ENCODE peak calls at places on chromosomes 2 and 18, in five cellular contexts. One of them, this sample, is unnamed.

GRCh38 chr2:11406492-11407381 is 59.2 kb downstream of the E2F6 start:
- DNase-seq in AG04450: peak
- DNase-seq in B cell: no peak
- DNase-seq in OCI-LY7: no peak
- DNase-seq in upper lobe of right lung: no peak
- DNase-seq in this sample: no peak

GRCh38 chr2:41896186-41896846 is 151.5 kb upstream of the PKDCC start:
- DNase-seq in AG04450: no peak
- DNase-seq in B cell: no peak
- DNase-seq in OCI-LY7: no peak
- DNase-seq in upper lobe of right lung: no peak
- DNase-seq in this sample: no peak

GRCh38 chr2:204545861-204546773 is 842 bp downstream of the PARD3B start:
- DNase-seq in AG04450: no peak
- DNase-seq in B cell: no peak
- DNase-seq in OCI-LY7: no peak
- DNase-seq in upper lobe of right lung: peak
- DNase-seq in this sample: no peak

GRCh38 chr2:179936654-179937053 is 70.4 kb downstream of the CWC22 start:
- DNase-seq in AG04450: no peak
- DNase-seq in B cell: no peak
- DNase-seq in OCI-LY7: peak
- DNase-seq in upper lobe of right lung: no peak
- DNase-seq in this sample: no peak

GRCh38 chr2:127612111-127612822 is 33.7 kb upstream of the GPR17 start:
- DNase-seq in AG04450: no peak
- DNase-seq in B cell: peak
- DNase-seq in OCI-LY7: no peak
- DNase-seq in upper lobe of right lung: no peak
- DNase-seq in this sample: no peak

GRCh38 chr2:75592028-75592427 is 31.3 kb upstream of the EVA1A start:
- DNase-seq in AG04450: no peak
- DNase-seq in B cell: no peak
- DNase-seq in OCI-LY7: no peak
- DNase-seq in upper lobe of right lung: no peak
- DNase-seq in this sample: no peak

GRCh38 chr2:98771264-98771663 is 40.3 kb upstream of the MGAT4A start:
- DNase-seq in AG04450: no peak
- DNase-seq in B cell: no peak
- DNase-seq in OCI-LY7: no peak
- DNase-seq in upper lobe of right lung: no peak
- DNase-seq in this sample: no peak

GRCh38 chr2:199804831-199805230 is 46.2 kb downstream of the FTCDNL1 start:
- DNase-seq in AG04450: no peak
- DNase-seq in B cell: no peak
- DNase-seq in OCI-LY7: no peak
- DNase-seq in upper lobe of right lung: no peak
- DNase-seq in this sample: no peak

GRCh38 chr2:217858519-217859466 is 144.0 kb downstream of the TNS1 start:
- DNase-seq in AG04450: peak
- DNase-seq in B cell: no peak
- DNase-seq in OCI-LY7: no peak
- DNase-seq in upper lobe of right lung: no peak
- DNase-seq in this sample: no peak

GRCh38 chr2:168216351-168217005 is 30.9 kb downstream of the STK39 start:
- DNase-seq in AG04450: no peak
- DNase-seq in B cell: no peak
- DNase-seq in OCI-LY7: no peak
- DNase-seq in upper lobe of right lung: no peak
- DNase-seq in this sample: no peak

GRCh38 chr2:133522204-133522603 is 46.1 kb downstream of the NCKAP5 start:
- DNase-seq in AG04450: no peak
- DNase-seq in B cell: no peak
- DNase-seq in OCI-LY7: no peak
- DNase-seq in upper lobe of right lung: no peak
- DNase-seq in this sample: no peak

GRCh38 chr2:171225302-171225980 is 64.7 kb upstream of the TLK1 start:
- DNase-seq in AG04450: peak
- DNase-seq in B cell: no peak
- DNase-seq in OCI-LY7: no peak
- DNase-seq in upper lobe of right lung: no peak
- DNase-seq in this sample: no peak

GRCh38 chr2:200797242-200797770 is 14.4 kb upstream of the BZW1 start:
- DNase-seq in AG04450: no peak
- DNase-seq in B cell: no peak
- DNase-seq in OCI-LY7: no peak
- DNase-seq in upper lobe of right lung: no peak
- DNase-seq in this sample: no peak

GRCh38 chr2:120892967-120893667 is 157.4 kb downstream of the GLI2 start:
- DNase-seq in AG04450: peak
- DNase-seq in B cell: no peak
- DNase-seq in OCI-LY7: no peak
- DNase-seq in upper lobe of right lung: no peak
- DNase-seq in this sample: no peak

GRCh38 chr2:42238644-42239288 is 69.6 kb downstream of the EML4 start:
- DNase-seq in AG04450: no peak
- DNase-seq in B cell: no peak
- DNase-seq in OCI-LY7: peak
- DNase-seq in upper lobe of right lung: no peak
- DNase-seq in this sample: no peak

GRCh38 chr2:240796543-240797499 is 23.2 kb downstream of the KIF1A start:
- DNase-seq in AG04450: no peak
- DNase-seq in B cell: no peak
- DNase-seq in OCI-LY7: no peak
- DNase-seq in upper lobe of right lung: peak
- DNase-seq in this sample: no peak

GRCh38 chr2:202007015-202008011 is 26.3 kb upstream of the FZD7 start:
- DNase-seq in AG04450: no peak
- DNase-seq in B cell: no peak
- DNase-seq in OCI-LY7: no peak
- DNase-seq in upper lobe of right lung: no peak
- DNase-seq in this sample: no peak
- TF ChIP-seq CTCF in AG04450: peak
- TF ChIP-seq CTCF in B cell: no peak
- TF ChIP-seq CTCF in OCI-LY7: no peak
- TF ChIP-seq CTCF in upper lobe of right lung: no peak
- TF ChIP-seq CTCF in this sample: no peak

GRCh38 chr2:187993516-187993915 is 298.2 kb upstream of the GULP1 start:
- DNase-seq in AG04450: no peak
- DNase-seq in B cell: no peak
- DNase-seq in OCI-LY7: no peak
- DNase-seq in upper lobe of right lung: no peak
- DNase-seq in this sample: no peak
- TF ChIP-seq CTCF in AG04450: no peak
- TF ChIP-seq CTCF in B cell: no peak
- TF ChIP-seq CTCF in OCI-LY7: no peak
- TF ChIP-seq CTCF in upper lobe of right lung: no peak
- TF ChIP-seq CTCF in this sample: no peak

DNA sequence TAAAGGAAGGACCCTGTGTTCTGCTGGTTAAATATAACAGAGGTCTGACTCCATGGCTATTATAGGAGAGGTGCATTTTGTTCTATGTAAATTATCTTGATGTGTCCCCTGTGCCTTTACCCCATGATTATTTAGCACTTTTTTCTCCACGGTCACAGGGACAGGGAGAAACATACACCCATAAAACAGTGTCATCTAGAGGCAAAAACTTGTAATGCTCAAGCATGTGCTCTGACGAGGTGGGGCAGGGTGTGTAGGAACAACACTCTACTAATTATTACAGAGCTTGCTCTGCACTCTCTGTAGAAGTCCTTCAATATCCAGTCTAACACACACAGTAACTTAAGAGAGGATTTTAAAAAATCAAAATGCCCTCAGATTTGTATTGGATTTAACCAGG is 187.9 kb downstream of the NEDD4L start:
- DNase-seq in AG04450: no peak
- DNase-seq in B cell: no peak
- DNase-seq in OCI-LY7: no peak
- DNase-seq in upper lobe of right lung: no peak
- DNase-seq in this sample: no peak
- TF ChIP-seq CTCF in AG04450: peak
- TF ChIP-seq CTCF in B cell: no peak
- TF ChIP-seq CTCF in OCI-LY7: peak
- TF ChIP-seq CTCF in upper lobe of right lung: peak
- TF ChIP-seq CTCF in this sample: no peak

GRCh38 chr2:191299866-191300265 is 54.7 kb downstream of the MYO1B start:
- DNase-seq in AG04450: no peak
- DNase-seq in B cell: no peak
- DNase-seq in OCI-LY7: no peak
- DNase-seq in upper lobe of right lung: no peak
- DNase-seq in this sample: no peak

GRCh38 chr2:191298306-191298705 is 53.1 kb downstream of the MYO1B start:
- DNase-seq in AG04450: no peak
- DNase-seq in B cell: no peak
- DNase-seq in OCI-LY7: no peak
- DNase-seq in upper lobe of right lung: no peak
- DNase-seq in this sample: no peak

GRCh38 chr2:191297031-191297430 is 51.8 kb downstream of the MYO1B start:
- DNase-seq in AG04450: no peak
- DNase-seq in B cell: no peak
- DNase-seq in OCI-LY7: no peak
- DNase-seq in upper lobe of right lung: no peak
- DNase-seq in this sample: no peak

GRCh38 chr2:191296083-191297006 is 51.1 kb downstream of the MYO1B start:
- DNase-seq in AG04450: no peak
- DNase-seq in B cell: no peak
- DNase-seq in OCI-LY7: no peak
- DNase-seq in upper lobe of right lung: no peak
- DNase-seq in this sample: no peak

GRCh38 chr2:191299009-191299408 is 53.8 kb downstream of the MYO1B start:
- DNase-seq in AG04450: no peak
- DNase-seq in B cell: no peak
- DNase-seq in OCI-LY7: no peak
- DNase-seq in upper lobe of right lung: no peak
- DNase-seq in this sample: no peak
- TF ChIP-seq CTCF in AG04450: peak
- TF ChIP-seq CTCF in B cell: no peak
- TF ChIP-seq CTCF in OCI-LY7: no peak
- TF ChIP-seq CTCF in upper lobe of right lung: peak
- TF ChIP-seq CTCF in this sample: no peak

GRCh38 chr2:64543006-64543697 is 19.0 kb downstream of the AFTPH start:
- DNase-seq in AG04450: no peak
- DNase-seq in B cell: no peak
- DNase-seq in OCI-LY7: no peak
- DNase-seq in upper lobe of right lung: no peak
- DNase-seq in this sample: no peak
- TF ChIP-seq CTCF in AG04450: no peak
- TF ChIP-seq CTCF in B cell: no peak
- TF ChIP-seq CTCF in OCI-LY7: no peak
- TF ChIP-seq CTCF in upper lobe of right lung: no peak
- TF ChIP-seq CTCF in this sample: no peak

GRCh38 chr18:37582306-37582705 is 16.7 kb upstream of the CELF4 start:
- DNase-seq in AG04450: no peak
- DNase-seq in B cell: no peak
- DNase-seq in OCI-LY7: no peak
- DNase-seq in upper lobe of right lung: no peak
- DNase-seq in this sample: no peak

GRCh38 chr18:37578182-37578678 is 12.6 kb upstream of the CELF4 start:
- DNase-seq in AG04450: no peak
- DNase-seq in B cell: no peak
- DNase-seq in OCI-LY7: no peak
- DNase-seq in upper lobe of right lung: no peak
- DNase-seq in this sample: no peak

GRCh38 chr18:37575646-37576045 is 10.0 kb upstream of the CELF4 start:
- DNase-seq in AG04450: no peak
- DNase-seq in B cell: no peak
- DNase-seq in OCI-LY7: no peak
- DNase-seq in upper lobe of right lung: peak
- DNase-seq in this sample: no peak

GRCh38 chr18:37577051-37577611 is 11.5 kb upstream of the CELF4 start:
- DNase-seq in AG04450: no peak
- DNase-seq in B cell: no peak
- DNase-seq in OCI-LY7: no peak
- DNase-seq in upper lobe of right lung: no peak
- DNase-seq in this sample: no peak

GRCh38 chr18:37578886-37579513 is 13.4 kb upstream of the CELF4 start:
- DNase-seq in AG04450: no peak
- DNase-seq in B cell: no peak
- DNase-seq in OCI-LY7: peak
- DNase-seq in upper lobe of right lung: no peak
- DNase-seq in this sample: no peak
- TF ChIP-seq CTCF in AG04450: peak
- TF ChIP-seq CTCF in B cell: no peak
- TF ChIP-seq CTCF in OCI-LY7: peak
- TF ChIP-seq CTCF in upper lobe of right lung: peak
- TF ChIP-seq CTCF in this sample: no peak

GRCh38 chr2:122519806-122520205 is 764.4 kb downstream of the TSN start:
- DNase-seq in AG04450: no peak
- DNase-seq in B cell: no peak
- DNase-seq in OCI-LY7: no peak
- DNase-seq in upper lobe of right lung: no peak
- DNase-seq in this sample: no peak

GRCh38 chr2:122515731-122516130 is 760.3 kb downstream of the TSN start:
- DNase-seq in AG04450: no peak
- DNase-seq in B cell: no peak
- DNase-seq in OCI-LY7: no peak
- DNase-seq in upper lobe of right lung: no peak
- DNase-seq in this sample: no peak

GRCh38 chr2:122516775-122517174 is 761.3 kb downstream of the TSN start:
- DNase-seq in AG04450: no peak
- DNase-seq in B cell: no peak
- DNase-seq in OCI-LY7: no peak
- DNase-seq in upper lobe of right lung: no peak
- DNase-seq in this sample: no peak

GRCh38 chr2:122520212-122520611 is 764.8 kb downstream of the TSN start:
- DNase-seq in AG04450: no peak
- DNase-seq in B cell: no peak
- DNase-seq in OCI-LY7: no peak
- DNase-seq in upper lobe of right lung: no peak
- DNase-seq in this sample: no peak

GRCh38 chr2:122519366-122519765 is 763.9 kb downstream of the TSN start:
- DNase-seq in AG04450: no peak
- DNase-seq in B cell: no peak
- DNase-seq in OCI-LY7: peak
- DNase-seq in upper lobe of right lung: no peak
- DNase-seq in this sample: no peak
- TF ChIP-seq CTCF in AG04450: no peak
- TF ChIP-seq CTCF in B cell: no peak
- TF ChIP-seq CTCF in OCI-LY7: peak
- TF ChIP-seq CTCF in upper lobe of right lung: peak
- TF ChIP-seq CTCF in this sample: no peak

DNA sequence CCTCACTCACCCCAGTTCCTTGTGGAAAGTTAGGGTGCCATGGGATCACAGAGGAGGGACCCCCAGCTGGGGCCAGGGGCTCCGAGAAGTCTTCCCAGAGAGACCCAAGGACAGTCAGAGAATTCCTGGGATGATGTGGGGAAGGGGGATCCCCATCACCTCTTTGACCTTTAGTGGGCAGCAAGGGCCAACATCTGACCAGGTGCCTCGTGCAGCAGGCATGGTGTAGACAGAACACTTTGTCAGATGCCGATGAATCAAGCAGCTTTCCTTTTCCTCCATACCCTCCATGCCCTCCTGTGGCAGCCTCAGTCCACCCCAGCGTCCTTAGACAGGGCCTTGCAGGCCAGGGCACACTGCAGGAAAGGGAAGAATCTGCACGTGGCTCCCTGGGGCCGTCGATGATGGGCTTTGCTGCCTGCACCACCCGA is 26.4 kb downstream of the GPR55 start:
- DNase-seq in AG04450: no peak
- DNase-seq in B cell: no peak
- DNase-seq in OCI-LY7: no peak
- DNase-seq in upper lobe of right lung: no peak
- DNase-seq in this sample: no peak
- TF ChIP-seq CTCF in AG04450: no peak
- TF ChIP-seq CTCF in B cell: no peak
- TF ChIP-seq CTCF in OCI-LY7: no peak
- TF ChIP-seq CTCF in upper lobe of right lung: no peak
- TF ChIP-seq CTCF in this sample: no peak

This sample was measured in omental fat pad.